ENCODE peak calls at places on chromosomes 3 and 15, in ten cellular contexts. I, W, K, R, U, B, Q, Y, G and J are unnamed samples.

GRCh38 chr3:196537319-196537984 is 22.3 kb upstream of the SMCO1 start:
- DNase-seq in U (no peak), I (no peak), W (peak), K (no peak), Q (peak), R (peak), B (no peak), G (no peak), Y (no peak), J (peak)

GRCh38 chr3:65548848-65549625 is 489.7 kb downstream of the MAGI1 start:
- DNase-seq in B (no peak), W (no peak), I (no peak), Y (peak), R (peak), U (no peak), K (no peak), Q (no peak), G (peak), J (no peak)

GRCh38 chr3:54862526-54862925 is 65.3 kb downstream of the LRTM1 start:
- DNase-seq in W (no peak), Q (no peak), I (no peak), R (no peak), U (no peak), Y (no peak), G (no peak), B (no peak), K (no peak), J (no peak)

GRCh38 chr3:129316121-129317013 is 37.7 kb downstream of the HMCES start:
- DNase-seq in K (no peak), R (peak), B (peak), I (peak), G (peak), W (peak), Y (peak), Q (peak), U (peak), J (peak)

GRCh38 chr3:132083583-132084372 is 49.0 kb upstream of the CPNE4 start:
- DNase-seq in Q (no peak), R (no peak), Y (no peak), B (no peak), K (no peak), U (peak), I (no peak), G (no peak), W (no peak), J (no peak)

GRCh38 chr15:57017024-57017423 is 98.6 kb downstream of the TCF12 start:
- DNase-seq in Q (peak), Y (no peak), W (no peak), I (no peak), B (no peak), K (no peak), R (no peak), G (no peak), U (peak), J (no peak)

GRCh38 chr3:184541886-184542562 is 19.6 kb upstream of the EPHB3 start:
- DNase-seq in Y (no peak), Q (no peak), K (no peak), U (no peak), R (no peak), B (no peak), I (no peak), W (no peak), G (no peak), J (no peak)

GRCh38 chr3:181713673-181714270 is 2.0 kb downstream of the SOX2 start:
- DNase-seq in Y (no peak), G (no peak), U (no peak), Q (no peak), B (no peak), K (no peak), W (no peak), R (no peak), I (no peak), J (no peak)

GRCh38 chr3:178297732-178298131 is 238.5 kb upstream of the KCNMB2 start:
- DNase-seq in I (no peak), G (no peak), U (no peak), Q (no peak), W (no peak), B (no peak), Y (no peak), R (no peak), K (no peak), J (no peak)
- TF ChIP-seq POLR2AphosphoS5 in I (no peak), G (no peak), U (no peak), Q (no peak), W (no peak), B (no peak), Y (no peak), R (no peak), K (no peak), J (no peak)

DNA sequence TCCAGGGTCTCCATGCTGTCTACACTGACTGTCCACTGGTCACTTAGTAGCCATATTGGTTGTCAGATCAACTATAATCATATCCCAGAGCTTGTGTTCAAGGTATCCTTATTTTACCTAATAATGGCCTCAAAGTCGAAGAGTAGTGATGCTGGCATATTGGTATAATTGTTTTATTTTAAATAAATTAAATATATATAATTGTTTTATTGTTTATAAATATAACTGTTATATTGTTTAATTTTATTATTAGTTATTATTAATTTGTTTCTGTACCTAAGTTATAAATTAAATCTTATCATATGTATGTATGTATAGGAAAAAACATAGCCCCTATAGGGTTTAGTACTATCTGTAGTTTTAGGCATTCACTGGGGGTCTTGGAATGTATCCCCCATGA is 205.0 kb downstream of the FOXP1 start:
- DNase-seq in Q (no peak), I (no peak), K (no peak), W (no peak), G (no peak), R (no peak), B (no peak), U (no peak), Y (no peak), J (no peak)
- TF ChIP-seq POLR2A in Q (no peak), I (no peak), K (no peak), W (no peak), G (no peak), R (no peak), B (no peak), U (no peak), Y (no peak), J (no peak)

DNA sequence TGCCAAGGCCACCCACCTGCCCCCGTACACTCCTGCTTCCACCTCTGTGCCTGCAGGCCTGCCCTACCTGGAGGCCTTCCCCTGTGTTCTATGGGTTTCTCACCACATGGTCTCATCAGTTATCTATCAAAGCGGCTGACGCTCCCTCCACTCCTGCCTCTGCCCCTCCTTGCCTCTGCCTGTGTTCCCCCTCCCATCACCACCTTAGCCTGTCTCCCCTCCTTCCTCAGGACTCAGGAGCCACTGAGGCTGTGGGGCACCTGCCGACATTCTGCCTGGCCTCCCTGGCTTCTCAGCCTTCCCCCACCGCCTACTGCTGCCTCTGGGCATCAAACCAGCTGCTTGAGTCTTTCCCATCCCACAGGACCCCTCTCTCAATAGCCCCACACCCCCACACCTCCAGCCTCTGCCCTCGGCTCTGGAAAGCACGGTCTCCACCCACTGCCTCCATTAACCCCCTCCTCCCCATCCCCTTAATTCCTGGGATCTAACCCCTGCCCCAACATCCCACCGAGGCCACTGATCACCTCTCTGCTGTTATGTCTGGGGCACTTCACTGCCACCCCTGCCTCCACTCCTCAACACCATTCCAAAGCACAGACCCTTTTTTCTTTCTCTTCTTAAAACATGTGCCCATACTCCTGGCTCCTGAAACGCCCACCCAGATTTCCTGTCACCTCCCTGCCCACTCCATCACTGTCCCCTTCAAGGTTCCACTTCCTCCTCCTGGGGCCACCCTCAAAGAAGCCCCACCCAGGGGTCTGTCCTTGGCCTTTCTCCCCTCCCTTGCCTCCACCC is 24.4 kb upstream of the CYP11A1 start:
- DNase-seq in I (no peak), W (no peak), G (no peak), B (no peak), Y (no peak), Q (no peak), K (no peak), R (no peak), U (no peak), J (no peak)
- TF ChIP-seq POLR2AphosphoS5 in I (no peak), W (no peak), G (no peak), B (no peak), Y (no peak), Q (no peak), K (no peak), R (no peak), U (no peak), J (no peak)

GRCh38 chr15:63189955-63190691 is 717 bp downstream of the RAB8B start:
- DNase-seq in W (no peak), B (no peak), I (no peak), Q (peak), K (no peak), U (peak), G (no peak), R (no peak), Y (no peak), J (no peak)

GRCh38 chr15:63187589-63188226 is 1.7 kb upstream of the RAB8B start:
- DNase-seq in B (no peak), G (no peak), R (no peak), W (no peak), Q (no peak), Y (no peak), K (no peak), U (no peak), I (no peak), J (no peak)

GRCh38 chr15:63190993-63191392 is 1.6 kb downstream of the RAB8B start:
- DNase-seq in U (no peak), G (no peak), I (no peak), W (no peak), Q (no peak), R (no peak), B (no peak), K (no peak), Y (no peak), J (no peak)

GRCh38 chr15:63188247-63188936 is 1.0 kb upstream of the RAB8B start:
- DNase-seq in Y (no peak), G (no peak), W (no peak), K (no peak), B (no peak), I (no peak), R (no peak), Q (no peak), U (no peak), J (no peak)

DNA sequence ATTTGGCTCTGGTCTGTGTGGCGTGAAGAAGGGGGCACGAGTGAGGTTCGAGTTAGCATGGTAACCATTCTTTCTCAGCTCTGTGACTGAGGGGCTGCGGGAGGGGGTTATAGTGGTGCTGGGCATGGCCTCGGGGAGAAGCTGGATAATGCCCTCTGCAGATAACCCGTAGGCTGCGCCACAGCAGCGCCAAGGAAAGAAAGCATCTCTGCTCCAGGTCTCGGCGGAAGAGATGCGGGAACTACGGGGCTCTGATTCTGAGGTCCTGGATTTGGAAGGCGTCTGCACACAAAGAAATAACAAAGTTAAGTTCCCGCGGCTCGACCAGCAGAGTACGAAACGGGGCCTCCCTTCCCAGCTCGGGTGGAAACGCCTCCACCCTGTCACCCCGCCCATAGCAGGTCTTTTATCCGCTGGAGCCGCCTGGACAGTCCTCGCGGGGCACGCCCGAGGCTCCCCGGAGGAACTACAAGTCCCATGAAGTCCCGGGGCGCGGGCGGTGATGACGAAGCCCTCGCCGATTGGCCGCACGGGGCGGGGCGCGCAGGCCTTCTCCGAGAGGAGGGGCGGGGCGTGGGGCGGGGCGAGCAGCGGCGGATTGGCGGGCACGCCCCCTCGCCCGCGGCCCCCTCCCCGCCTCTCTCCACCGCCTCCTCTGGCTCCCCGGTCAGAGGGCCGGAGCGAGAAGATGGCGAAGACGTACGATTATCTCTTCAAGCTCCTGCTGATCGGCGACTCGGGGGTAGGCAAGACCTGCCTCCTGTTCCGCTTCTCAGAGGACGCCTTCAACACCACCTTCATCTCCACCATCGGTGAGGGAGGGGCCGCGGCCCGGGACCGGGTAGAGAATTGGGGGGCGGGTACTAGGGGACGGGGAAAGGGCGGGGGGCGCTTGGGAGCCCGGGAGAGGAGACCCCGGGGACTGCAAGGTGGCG is at the start of gene RAB8B:
- DNase-seq in U (peak), Q (peak), R (peak), B (peak), Y (peak), G (peak), W (peak), I (peak), K (peak), J (peak)
- TF ChIP-seq POLR2A in U (peak), Q (peak), R (peak), B (peak), Y (peak), G (peak), W (no peak), I (peak), K (peak), J (peak)

DNA sequence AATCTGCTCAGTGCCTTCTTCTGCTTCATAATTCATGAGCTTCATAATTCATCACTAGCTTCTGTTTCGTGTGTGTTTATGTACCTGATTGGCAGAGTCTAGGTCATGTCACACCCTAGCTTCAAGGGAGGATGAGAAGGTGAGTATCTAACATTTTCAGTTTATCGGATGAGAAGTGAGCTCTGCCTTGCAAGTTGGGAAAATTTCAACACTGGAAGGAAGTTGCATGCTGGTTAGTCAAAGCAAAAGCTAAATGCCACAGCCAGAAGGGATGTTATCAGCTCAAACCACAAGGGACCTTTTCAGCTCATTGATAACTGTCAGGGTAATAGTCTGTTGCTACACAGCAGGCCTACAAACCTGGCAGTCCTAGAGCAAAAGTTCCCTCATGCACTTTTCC is 7.3 kb upstream of the TNFSF10 start:
- DNase-seq in Q (peak), K (no peak), B (no peak), G (no peak), U (peak), Y (no peak), W (no peak), I (no peak), R (no peak), J (no peak)
- TF ChIP-seq POLR2AphosphoS5 in Q (no peak), K (no peak), B (no peak), G (no peak), U (no peak), Y (no peak), W (peak), I (no peak), R (no peak), J (no peak)

GRCh38 chr15:90664650-90665287 is 52.4 kb upstream of the BLM start:
- DNase-seq in G (no peak), K (no peak), Q (peak), U (peak), R (peak), B (no peak), Y (no peak), I (peak), W (no peak), J (no peak)
- TF ChIP-seq POLR2A in G (no peak), K (peak), Q (no peak), U (peak), R (no peak), B (no peak), Y (no peak), I (no peak), W (no peak), J (peak)

DNA sequence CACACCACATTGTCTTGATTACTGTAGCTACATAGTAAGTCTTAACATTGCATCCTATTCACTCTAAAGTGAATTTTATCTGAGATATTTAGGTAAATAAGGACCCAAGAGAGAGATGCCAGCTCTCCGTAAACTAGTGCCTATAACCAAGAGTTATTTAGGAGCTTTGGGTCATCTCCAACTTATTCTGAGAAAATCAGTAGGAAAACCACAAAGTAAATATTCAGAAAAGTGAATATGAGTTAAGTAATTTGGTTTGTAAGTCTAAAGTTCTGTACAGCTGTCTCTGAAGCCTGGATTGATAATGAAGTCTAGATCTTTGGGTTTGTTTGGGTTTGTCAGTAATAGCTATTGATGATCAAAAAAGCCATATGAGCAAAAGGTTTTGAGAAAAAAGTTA is 120.0 kb downstream of the FNDC3B start:
- DNase-seq in R (no peak), I (no peak), W (no peak), Y (no peak), K (no peak), G (no peak), U (no peak), B (no peak), Q (no peak), J (no peak)
- TF ChIP-seq POLR2AphosphoS5 in R (no peak), I (no peak), W (no peak), Y (no peak), K (no peak), G (no peak), U (no peak), B (no peak), Q (no peak), J (no peak)

GRCh38 chr3:47283596-47284364 is 1.0 kb downstream of the KLHL18 start:
- DNase-seq in W (no peak), R (peak), Y (peak), I (no peak), B (no peak), G (no peak), Q (peak), K (no peak), U (no peak), J (no peak)
- TF ChIP-seq POLR2A in W (no peak), R (no peak), Y (no peak), I (no peak), B (no peak), G (no peak), Q (no peak), K (peak), U (no peak), J (no peak)